ENCODE peak calls at places on chromosomes 3 and 15, in eight cellular contexts. U is colonic mucosa; Q is esophagus squamous epithelium; P is tibial artery; R is A673; J is psoas muscle; E is right atrium auricular region; F is CD8-positive, alpha-beta memory T cell. W is an unnamed sample. For H3K4me1 and H3K36me3, the result is how much of the 10 kb centered on the place peaks cover.

GRCh38 chr15:45863881-45864580 is 229.2 kb downstream of the SQOR start:
- DNase-seq in J (no peak), Q (no peak), E (no peak), U (no peak), F (no peak), R (no peak), P (no peak), W (no peak)

GRCh38 chr15:80710635-80711553 is 15.8 kb downstream of the ABHD17C start:
- DNase-seq in R (no peak), Q (no peak), J (no peak), P (no peak), U (no peak), E (no peak), F (no peak), W (no peak)

GRCh38 chr15:101657968-101658784 is 6.0 kb upstream of the TM2D3 start:
- DNase-seq in Q (no peak), U (peak), P (no peak), E (no peak), F (no peak), R (no peak), J (no peak), W (peak)

GRCh38 chr15:74400915-74401757 is 32.6 kb downstream of the SEMA7A start:
- DNase-seq in J (no peak), E (no peak), U (no peak), F (no peak), P (no peak), R (no peak), Q (no peak), W (no peak)

GRCh38 chr15:81744364-81744763 is 301.5 kb downstream of the MEX3B start:
- DNase-seq in U (no peak), F (no peak), E (no peak), R (no peak), J (no peak), P (no peak), Q (no peak), W (no peak)

GRCh38 chr3:11022115-11022514 is 29.6 kb downstream of the SLC6A1 start:
- DNase-seq in J (no peak), P (no peak), Q (no peak), R (no peak), F (no peak), E (no peak), U (no peak), W (no peak)

GRCh38 chr3:167653750-167654149 is at the start of gene WDR49:
- DNase-seq in J (no peak), U (no peak), Q (no peak), F (no peak), R (no peak), P (no peak), E (no peak), W (no peak)

GRCh38 chr3:100436951-100437350 is 35.6 kb downstream of the LNP1 start:
- DNase-seq in J (no peak), F (no peak), R (no peak), E (no peak), U (no peak), Q (no peak), P (no peak), W (no peak)

GRCh38 chr3:195809291-195809785 is 2.4 kb downstream of the MUC4 start:
- DNase-seq in F (no peak), J (no peak), Q (no peak), P (no peak), E (no peak), R (no peak), U (peak), W (peak)

GRCh38 chr15:100968043-100968966 is 49.1 kb downstream of the LRRK1 start:
- DNase-seq in R (no peak), F (no peak), P (no peak), E (no peak), Q (no peak), J (no peak), U (no peak), W (no peak)

GRCh38 chr3:197364410-197365071 is 66.1 kb upstream of the DLG1 start:
- DNase-seq in J (no peak), R (no peak), U (no peak), E (no peak), P (no peak), Q (no peak), F (no peak), W (peak)

GRCh38 chr15:81407679-81408078 is 33.7 kb upstream of the TMC3 start:
- DNase-seq in E (no peak), Q (no peak), F (no peak), P (no peak), U (no peak), J (no peak), R (no peak), W (no peak)

GRCh38 chr3:139586420-139587017 is 47.0 kb upstream of the RBP1 start:
- DNase-seq in U (no peak), R (no peak), E (no peak), P (no peak), F (no peak), Q (no peak), J (no peak), W (no peak)

GRCh38 chr15:39896101-39896500 is 24.0 kb downstream of the GPR176 start:
- DNase-seq in F (no peak), U (no peak), Q (no peak), E (no peak), R (no peak), P (no peak), J (no peak), W (no peak)

GRCh38 chr15:33086500-33087141 is 107.9 kb downstream of the FMN1 start:
- DNase-seq in E (no peak), F (peak), R (peak), Q (no peak), P (no peak), U (no peak), J (no peak), W (no peak)

GRCh38 chr15:78676424-78677110 is 35.6 kb upstream of the CHRNB4 start:
- DNase-seq in Q (no peak), P (no peak), F (no peak), E (no peak), U (no peak), R (no peak), J (no peak), W (no peak)

GRCh38 chr15:33068531-33068990 is 126.0 kb downstream of the FMN1 start:
- DNase-seq in E (no peak), J (peak), Q (no peak), F (no peak), U (peak), P (peak), R (peak), W (peak)

GRCh38 chr3:54307616-54308180 is 185.3 kb downstream of the CACNA2D3 start:
- DNase-seq in J (no peak), P (no peak), F (no peak), E (no peak), Q (no peak), R (no peak), U (no peak), W (no peak)

GRCh38 chr3:26260073-26260623 is 362.4 kb upstream of the LRRC3B start:
- DNase-seq in E (no peak), J (no peak), F (no peak), R (no peak), Q (no peak), P (no peak), U (no peak), W (no peak)

GRCh38 chr15:100908466-100908865 is 10.7 kb upstream of the LRRK1 start:
- DNase-seq in E (no peak), P (no peak), Q (no peak), J (no peak), R (no peak), U (no peak), F (no peak), W (no peak)

GRCh38 chr15:31111091-31111647 is 9.6 kb upstream of the TRPM1 start:
- DNase-seq in E (no peak), R (no peak), F (no peak), J (no peak), P (no peak), U (no peak), Q (no peak), W (no peak)

GRCh38 chr15:85723960-85724945 is 70.5 kb downstream of the KLHL25 start:
- DNase-seq in Q (no peak), P (no peak), J (no peak), E (no peak), R (no peak), U (no peak), F (peak), W (no peak)

GRCh38 chr15:85726446-85726845 is 68.3 kb downstream of the KLHL25 start:
- DNase-seq in Q (no peak), J (no peak), P (no peak), U (no peak), F (no peak), R (no peak), E (no peak), W (no peak)

GRCh38 chr15:85727068-85727467 is 67.7 kb downstream of the KLHL25 start:
- DNase-seq in F (no peak), P (peak), R (no peak), E (no peak), J (no peak), Q (no peak), U (peak), W (no peak)

GRCh38 chr15:85725564-85725963 is 69.2 kb downstream of the KLHL25 start:
- DNase-seq in F (no peak), P (peak), E (no peak), U (no peak), Q (no peak), R (no peak), J (no peak), W (no peak)

DNA sequence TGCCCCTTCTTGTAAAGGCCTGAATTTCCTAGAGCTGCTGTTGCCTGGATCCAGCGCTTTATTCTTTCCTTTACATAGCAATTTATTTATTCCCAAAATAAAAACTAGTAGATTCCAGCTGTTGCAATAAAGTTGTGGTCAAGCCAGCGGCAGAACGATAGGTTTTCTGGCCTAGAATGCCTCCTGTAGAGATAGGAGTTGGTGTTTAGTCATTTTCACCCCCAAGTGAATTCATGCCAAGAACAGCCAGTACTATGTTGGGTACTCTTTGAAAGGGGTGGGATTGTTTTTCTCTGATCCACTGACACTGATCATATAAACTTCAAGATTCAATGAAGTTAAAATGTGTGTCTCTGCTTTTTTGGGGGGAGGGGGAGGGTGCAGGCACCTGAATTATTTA is 69.7 kb downstream of the KLHL25 start:
- DNase-seq in U (no peak), R (no peak), F (no peak), J (no peak), Q (no peak), E (no peak), P (no peak), W (peak)
- H3K4me1 ChIP-seq in U (under half), R (under half), F (under half), J (under half), Q (under half), E (under half), P (under half), W (half or more)

GRCh38 chr15:63683343-63683951 is 86.3 kb downstream of the FBXL22 start:
- DNase-seq in Q (no peak), R (no peak), J (no peak), U (no peak), E (no peak), F (no peak), P (no peak), W (no peak)

DNA sequence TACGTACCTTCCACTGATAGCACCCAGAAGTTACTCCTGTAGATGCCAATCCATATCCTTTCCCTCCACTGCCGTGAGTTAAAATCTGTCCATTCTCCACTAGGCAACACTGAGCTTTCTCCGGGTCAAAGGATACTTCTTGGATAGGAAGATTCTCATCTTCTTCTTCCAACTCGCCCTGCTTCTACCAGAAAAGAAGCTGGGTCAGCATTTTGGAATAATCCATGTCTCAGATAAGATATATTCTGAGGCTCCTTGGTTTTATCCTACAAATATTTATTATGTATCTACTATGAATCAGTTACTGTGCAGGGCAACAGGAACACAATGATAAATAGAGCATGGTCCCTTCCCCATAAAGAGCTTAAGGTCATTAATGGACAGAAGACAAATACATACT is 89.2 kb downstream of the FBXL22 start:
- DNase-seq in Q (no peak), R (no peak), P (no peak), F (no peak), U (no peak), J (no peak), E (no peak), W (no peak)
- H3K36me3 ChIP-seq in Q (under half), R (under half), P (half or more), F (half or more), U (under half), J (half or more), E (half or more), W (under half)

DNA sequence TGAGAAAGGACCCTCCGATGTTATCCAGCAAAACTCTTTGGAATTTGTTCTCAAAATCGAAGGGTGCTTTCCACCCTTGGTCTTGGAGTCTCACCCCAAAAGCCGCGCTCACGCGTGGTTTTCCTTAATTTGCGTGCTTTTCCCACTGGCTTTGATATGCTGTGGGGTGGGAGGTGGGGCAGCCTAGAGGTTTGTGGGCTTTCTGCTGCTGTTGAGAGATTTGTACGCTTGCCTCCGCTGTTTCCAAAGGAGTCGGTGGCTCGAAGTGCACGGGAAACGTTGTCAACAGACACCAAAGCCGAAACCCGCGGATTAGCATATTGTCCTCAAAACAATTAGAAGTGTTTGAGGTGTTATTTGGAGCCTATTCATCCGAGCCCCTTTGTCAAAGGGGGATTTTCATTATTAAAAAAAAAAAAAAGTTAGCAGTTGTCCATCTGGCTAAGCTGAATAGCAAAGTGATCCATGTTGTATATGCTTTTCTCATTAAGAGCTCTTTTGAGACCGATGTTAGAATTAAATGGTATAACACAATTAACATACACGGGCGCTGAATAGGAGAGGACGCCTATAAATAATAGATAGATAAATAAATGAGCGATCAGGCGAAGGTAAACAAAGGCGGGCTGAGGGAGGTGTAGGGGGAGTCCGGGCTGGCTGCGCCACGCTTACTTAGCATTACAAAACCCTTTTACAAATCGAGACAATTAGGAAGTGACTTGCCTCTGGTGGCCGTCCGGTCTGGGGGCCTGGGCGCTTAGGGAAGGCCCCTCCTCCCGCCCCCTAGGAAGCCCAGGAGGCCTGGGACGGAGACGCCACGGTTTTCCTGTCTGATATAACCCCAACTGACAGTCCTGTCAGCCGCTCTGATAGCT is 3.3 kb downstream of the SOX14 start:
- DNase-seq in E (no peak), J (no peak), U (no peak), P (no peak), R (no peak), F (no peak), Q (no peak), W (no peak)
- H3K4me1 ChIP-seq in E (under half), J (under half), U (under half), P (half or more), R (under half), F (under half), Q (under half), W (under half)

GRCh38 chr3:128621234-128621633 is 29.4 kb downstream of the RPN1 start:
- DNase-seq in E (no peak), J (no peak), R (no peak), P (no peak), F (no peak), Q (no peak), U (no peak), W (no peak)

GRCh38 chr3:128624526-128625138 is 26.0 kb downstream of the RPN1 start:
- DNase-seq in P (no peak), E (no peak), Q (no peak), F (no peak), U (no peak), J (no peak), R (no peak), W (peak)

GRCh38 chr3:128625409-128625945 is 25.1 kb downstream of the RPN1 start:
- DNase-seq in F (no peak), E (no peak), R (no peak), U (no peak), Q (no peak), P (no peak), J (no peak), W (no peak)

GRCh38 chr3:128621931-128622330 is 28.7 kb downstream of the RPN1 start:
- DNase-seq in Q (no peak), J (no peak), U (no peak), E (no peak), R (no peak), F (no peak), P (no peak), W (peak)

DNA sequence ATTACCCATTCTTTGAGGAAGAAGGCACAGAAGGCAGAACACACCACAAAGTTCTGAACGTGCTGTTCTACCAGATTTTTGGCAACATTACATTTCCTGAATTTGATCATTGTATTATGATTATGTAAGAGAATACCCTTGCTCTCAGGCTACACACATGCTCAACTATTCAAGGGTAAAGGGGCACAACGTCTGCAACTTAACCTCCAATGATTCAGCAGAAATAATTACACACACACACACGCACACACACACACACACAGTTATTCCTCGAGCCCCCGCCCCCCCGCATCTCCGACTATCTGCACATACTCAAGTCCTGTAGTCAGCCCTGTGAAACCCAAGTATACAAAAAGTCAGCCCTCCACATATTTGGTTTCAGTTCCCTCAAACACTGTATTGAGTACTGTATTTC is 26.8 kb downstream of the RPN1 start:
- DNase-seq in F (no peak), R (no peak), J (peak), U (no peak), P (no peak), Q (no peak), E (no peak), W (no peak)
- H3K36me3 ChIP-seq in F (half or more), R (half or more), J (half or more), U (under half), P (under half), Q (under half), E (half or more), W (under half)

GRCh38 chr3:49498655-49499054 is 28.6 kb downstream of the DAG1 start:
- DNase-seq in F (no peak), Q (no peak), U (no peak), E (no peak), J (no peak), P (no peak), R (no peak), W (peak)

GRCh38 chr3:49501258-49501609 is 31.2 kb downstream of the DAG1 start:
- DNase-seq in Q (no peak), U (no peak), R (no peak), E (no peak), J (peak), F (no peak), P (no peak), W (no peak)

GRCh38 chr3:49500408-49501257 is 30.6 kb downstream of the DAG1 start:
- DNase-seq in J (peak), E (peak), P (peak), F (no peak), U (peak), R (peak), Q (no peak), W (peak)

GRCh38 chr3:49495016-49495415 is 24.9 kb downstream of the DAG1 start:
- DNase-seq in R (no peak), P (no peak), J (no peak), E (no peak), U (no peak), F (no peak), Q (no peak), W (no peak)

GRCh38 chr3:49498239-49498638 is 28.2 kb downstream of the DAG1 start:
- DNase-seq in P (no peak), U (no peak), Q (no peak), R (no peak), E (no peak), J (no peak), F (no peak), W (no peak)
- H3K4me1 ChIP-seq in P (half or more), U (under half), Q (under half), R (under half), E (under half), J (half or more), F (under half), W (under half)

DNA sequence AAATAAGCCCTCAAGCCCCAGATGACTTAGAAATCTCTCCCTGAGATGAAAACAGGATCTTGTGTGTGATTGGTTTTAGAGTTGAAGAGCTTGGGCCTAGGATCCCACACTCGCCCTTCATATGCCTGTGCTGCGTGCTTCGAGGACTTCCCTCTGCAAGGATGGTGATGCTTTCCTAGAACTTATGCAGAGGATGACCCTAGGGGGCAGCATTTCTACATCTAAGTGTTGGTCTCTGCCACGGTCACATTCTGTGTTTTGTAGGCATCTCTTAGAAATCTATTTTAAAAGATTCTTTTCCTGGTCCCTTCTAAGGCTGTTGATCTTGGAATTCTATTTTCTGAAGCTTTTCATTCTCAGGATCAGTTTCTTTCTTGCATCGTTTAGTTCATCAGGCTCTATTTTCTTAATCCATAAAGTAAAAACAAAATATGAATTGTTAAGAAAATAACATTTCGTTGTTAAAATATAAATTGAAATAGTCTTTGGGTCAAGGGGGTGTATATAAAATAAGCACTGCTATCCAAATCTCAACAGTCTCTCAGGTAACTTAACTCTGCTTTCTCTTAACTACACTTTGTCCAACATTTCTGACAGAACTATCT is 45.7 kb downstream of the WDR76 start:
- DNase-seq in E (no peak), J (no peak), P (no peak), Q (no peak), R (peak), F (no peak), U (peak), W (peak)
- H3K36me3 ChIP-seq in E (under half), J (under half), P (under half), Q (under half), R (under half), F (under half), U (under half), W (under half)

DNA sequence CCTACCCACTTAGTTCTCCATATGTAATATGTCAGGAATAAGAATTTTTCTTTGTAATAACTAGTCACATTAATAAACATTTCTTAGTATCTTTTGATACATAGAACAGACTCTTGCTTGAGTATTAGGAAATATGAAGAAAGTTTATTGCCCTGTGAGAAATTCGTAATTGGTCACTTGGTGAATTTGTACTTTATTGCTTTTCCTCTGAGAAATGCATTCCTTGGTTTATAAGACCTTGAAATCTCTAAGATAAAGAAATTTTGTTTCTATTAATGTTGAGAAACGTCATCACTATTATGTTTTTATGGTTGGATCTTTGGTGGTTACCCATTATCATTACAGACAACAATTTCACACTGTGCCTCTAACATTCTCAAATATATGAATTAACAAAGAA is 652.0 kb upstream of the NECTIN3 start:
- DNase-seq in U (no peak), R (no peak), F (no peak), P (no peak), E (no peak), Q (no peak), J (no peak), W (no peak)
- H3K4me1 ChIP-seq in U (under half), R (under half), F (under half), P (under half), E (under half), Q (under half), J (under half), W (under half)

W was measured in thyroid gland.